ENCODE peak calls at places on chromosomes 3 and 15, in seven cellular contexts. W is ovary, V is A549, D is esophagus muscularis mucosa, P is SK-N-SH, G is stomach, N is GM12878. Q is an unnamed sample.

GRCh38 chr15:65101418-65101890 is 13.5 kb downstream of the UBAP1L start:
- DNase-seq in W (peak; percentile 69), N (no peak), P (peak; percentile 78), D (no peak), G (peak; percentile 50), V (peak; percentile 65), Q (peak; percentile 67)

GRCh38 chr15:59591372-59591771 is 20.2 kb upstream of the GCNT3 start:
- DNase-seq in V (no peak), P (no peak), G (no peak), N (no peak), D (no peak), W (no peak), Q (no peak)

GRCh38 chr3:63370094-63370493 is 92.0 kb downstream of the SYNPR start:
- DNase-seq in W (no peak), D (no peak), P (no peak), N (no peak), V (no peak), G (no peak), Q (no peak)

GRCh38 chr3:27025718-27026117 is 343.5 kb downstream of the NEK10 start:
- DNase-seq in V (no peak), W (no peak), G (no peak), D (no peak), P (no peak), N (no peak), Q (no peak)

GRCh38 chr15:84552896-84553295 is 47.9 kb upstream of the ZSCAN2 start:
- DNase-seq in P (no peak), V (no peak), G (no peak), N (no peak), W (no peak), D (no peak), Q (no peak)

GRCh38 chr3:5187920-5188418 is 462 bp downstream of the EDEM1 start:
- DNase-seq in D (no peak), N (no peak), V (peak; percentile 38), P (peak; percentile 76), G (no peak), W (peak; percentile 62), Q (no peak)

GRCh38 chr15:67120839-67121540 is 55.6 kb downstream of the SMAD3 start:
- DNase-seq in W (peak; percentile 91), G (peak; percentile 90), D (peak; percentile 98), P (peak; percentile 74), N (peak; percentile 51), V (peak; percentile 90), Q (peak; percentile 82)

GRCh38 chr3:5899040-5899439 is 711.5 kb downstream of the EDEM1 start:
- DNase-seq in V (no peak), N (no peak), D (no peak), G (no peak), P (no peak), W (no peak), Q (no peak)

GRCh38 chr15:61946778-61947177 is 113.5 kb downstream of the VPS13C start:
- DNase-seq in W (no peak), G (no peak), N (no peak), D (no peak), P (no peak), V (no peak), Q (no peak)

GRCh38 chr3:66705071-66705470 is 204.2 kb upstream of the LRIG1 start:
- DNase-seq in G (no peak), N (no peak), P (no peak), V (no peak), W (no peak), D (no peak), Q (no peak)

GRCh38 chr3:66703501-66703900 is 202.7 kb upstream of the LRIG1 start:
- DNase-seq in W (no peak), P (no peak), D (no peak), V (no peak), N (no peak), G (no peak), Q (no peak)

DNA sequence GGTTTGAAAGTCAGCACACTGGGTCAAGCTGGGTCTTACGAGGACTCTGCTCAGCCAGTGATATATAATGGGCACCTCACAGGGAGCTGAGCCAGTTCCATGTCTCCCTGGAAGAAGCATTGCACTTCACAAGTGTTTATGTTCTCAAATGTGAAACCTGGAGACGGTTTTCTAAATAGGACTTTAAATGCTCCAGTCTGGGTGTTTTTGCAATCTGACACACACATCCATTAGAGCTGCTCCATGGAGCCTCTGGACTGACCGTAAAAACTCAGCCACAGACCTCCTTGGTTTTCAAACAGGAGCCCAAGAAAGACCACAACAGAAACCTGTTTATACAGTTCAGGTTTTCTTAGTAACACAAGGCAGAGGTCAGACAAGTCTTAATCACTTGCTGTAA is 201.3 kb upstream of the LRIG1 start:
- DNase-seq in P (no peak), G (no peak), W (no peak), N (no peak), D (peak; percentile 89), V (no peak), Q (no peak)
- TF ChIP-seq EP300 in P (no peak), G (no peak), W (no peak), N (no peak), D (no peak), V (no peak), Q (no peak)

DNA sequence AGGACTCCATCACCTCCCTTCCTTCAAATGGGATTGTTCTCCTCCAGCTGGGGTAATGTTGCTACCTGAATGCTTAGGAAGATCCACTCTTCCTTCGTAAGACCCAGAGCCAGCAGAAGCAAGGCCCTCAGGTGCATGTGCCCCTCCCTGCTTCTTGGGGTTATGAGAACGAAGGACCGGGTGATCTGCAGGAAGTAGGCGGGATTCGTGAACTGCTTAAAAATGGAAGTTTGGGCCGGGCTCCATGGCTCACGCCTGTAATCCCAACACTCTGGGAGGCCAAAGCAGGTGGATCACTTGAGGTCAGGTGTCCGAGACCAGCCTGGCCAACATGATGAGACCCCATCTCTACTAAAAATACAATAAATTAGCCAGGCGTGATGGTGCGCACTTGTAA is 8.0 kb downstream of the TLR9 start:
- DNase-seq in N (no peak), P (no peak), W (no peak), D (no peak), V (no peak), G (no peak), Q (no peak)
- H3K4me1 ChIP-seq in N (peaks cover 14% of the 10 kb centered on the region), P (peaks cover 12% of the 10 kb centered on the region), W (peaks cover 15% of the 10 kb centered on the region), D (peaks cover 62% of the 10 kb centered on the region), V (peaks cover 8% of the 10 kb centered on the region), G (peaks cover 80% of the 10 kb centered on the region), Q (peaks cover 7% of the 10 kb centered on the region)

GRCh38 chr3:158233791-158234190 is 123.9 kb downstream of the RSRC1 start:
- DNase-seq in W (no peak), G (no peak), P (no peak), D (no peak), N (no peak), V (no peak), Q (no peak)
- TF ChIP-seq EP300 in W (no peak), G (no peak), P (no peak), D (no peak), N (no peak), V (no peak), Q (no peak)

GRCh38 chr15:41286665-41287333 is 45.6 kb downstream of the OIP5 start:
- DNase-seq in G (no peak), W (no peak), P (no peak), N (no peak), D (no peak), V (no peak), Q (no peak)
- H3K4me1 ChIP-seq in G (peaks cover 72% of the 10 kb centered on the region), W (peaks cover 7% of the 10 kb centered on the region), P (peaks cover 6% of the 10 kb centered on the region), N (peaks cover 18% of the 10 kb centered on the region), D (peaks cover 41% of the 10 kb centered on the region), V (peaks cover 40% of the 10 kb centered on the region), Q (peaks cover 17% of the 10 kb centered on the region)

Q was measured in tibial nerve.